ENCODE peak calls at places on chromosome 15, in nine cellular contexts. A, J, K, P, W, Q, X, G and T are unnamed samples.

GRCh38 chr15:90261811-90262210 is 3.7 kb upstream of the NGRN start:
- DNase-seq in A (peak; percentile 92), J (no peak), K (no peak), P (peak; percentile 8), W (no peak), Q (no peak), X (no peak), G (no peak), T (no peak)

GRCh38 chr15:72404356-72404755 is 6.3 kb downstream of the TMEM202 start:
- DNase-seq in A (peak; percentile 70), J (no peak), K (no peak), P (no peak), W (no peak), Q (no peak), X (no peak), G (no peak), T (no peak)

GRCh38 chr15:31498756-31499155 is 172.1 kb downstream of the KLF13 start:
- DNase-seq in A (no peak), J (no peak), K (no peak), P (no peak), W (no peak), Q (no peak), X (no peak), G (no peak), T (no peak)

GRCh38 chr15:78641876-78642275 is 866 bp upstream of the CHRNB4 start:
- DNase-seq in A (no peak), J (no peak), K (peak; percentile 43), P (no peak), W (no peak), Q (no peak), X (no peak), G (no peak), T (no peak)

GRCh38 chr15:51828621-51829359 is 663 bp upstream of the TMOD3 start:
- DNase-seq in A (no peak), J (no peak), K (no peak), P (no peak), W (no peak), Q (peak; percentile 73), X (no peak), G (no peak), T (no peak)

GRCh38 chr15:85128636-85129035 is 147.0 kb downstream of the PDE8A start:
- DNase-seq in A (no peak), J (no peak), K (no peak), P (no peak), W (no peak), Q (no peak), X (no peak), G (no peak), T (no peak)

GRCh38 chr15:74768771-74769342 is 13.0 kb upstream of the CSK start:
- DNase-seq in A (peak; percentile 58), J (peak; percentile 75), K (peak; percentile 81), P (peak; percentile 90), W (no peak), Q (peak; percentile 75), X (no peak), G (no peak), T (peak; percentile 66)

GRCh38 chr15:70158996-70159355 is 61.3 kb upstream of the TLE3 start:
- DNase-seq in A (no peak), J (no peak), K (no peak), P (no peak), W (no peak), Q (no peak), X (no peak), G (no peak), T (no peak)

GRCh38 chr15:66462630-66463029 is 34.9 kb downstream of the SNAPC5 start:
- DNase-seq in A (no peak), J (no peak), K (peak; percentile 43), P (no peak), W (no peak), Q (no peak), X (no peak), G (no peak), T (no peak)

GRCh38 chr15:42457445-42458442 is 33.2 kb downstream of the ZNF106 start:
- DNase-seq in A (peak; percentile 83), J (peak; percentile 44), K (peak; percentile 98), P (no peak), W (peak; percentile 45), Q (no peak), X (peak; percentile 82), G (peak; percentile 82), T (peak; percentile 53)

GRCh38 chr15:76823903-76824302 is 81.2 kb downstream of the SCAPER start:
- DNase-seq in A (no peak), J (no peak), K (no peak), P (no peak), W (no peak), Q (no peak), X (no peak), G (no peak), T (no peak)

GRCh38 chr15:74127954-74128784 is 2.2 kb upstream of the ISLR2 start:
- DNase-seq in A (no peak), J (no peak), K (peak; percentile 50), P (peak; percentile 72), W (no peak), Q (no peak), X (no peak), G (no peak), T (no peak)

GRCh38 chr15:28191832-28192231 is 92.7 kb upstream of the OCA2 start:
- DNase-seq in A (no peak), J (peak; percentile 27), K (peak; percentile 40), P (no peak), W (no peak), Q (no peak), X (no peak), G (no peak), T (peak; percentile 17)

GRCh38 chr15:85579011-85579701 is 198.8 kb downstream of the AKAP13 start:
- DNase-seq in A (peak; percentile 87), J (peak; percentile 77), K (no peak), P (no peak), W (no peak), Q (no peak), X (no peak), G (no peak), T (peak; percentile 81)

GRCh38 chr15:42919794-42920280 is 741 bp downstream of the TTBK2 start:
- DNase-seq in A (peak; percentile 66), J (no peak), K (peak; percentile 39), P (no peak), W (no peak), Q (peak; percentile 22), X (no peak), G (no peak), T (peak; percentile 12)

GRCh38 chr15:71951134-71951533 is 140.8 kb downstream of the NR2E3 start:
- DNase-seq in A (no peak), J (no peak), K (no peak), P (no peak), W (no peak), Q (no peak), X (no peak), G (no peak), T (no peak)

GRCh38 chr15:94375997-94376396 is 144.6 kb downstream of the MCTP2 start:
- DNase-seq in A (no peak), J (no peak), K (peak; percentile 51), P (no peak), W (no peak), Q (no peak), X (no peak), G (no peak), T (no peak)

GRCh38 chr15:57316451-57316850 is 59.9 kb upstream of the CGNL1 start:
- DNase-seq in A (no peak), J (no peak), K (no peak), P (peak; percentile 66), W (no peak), Q (no peak), X (no peak), G (no peak), T (no peak)

GRCh38 chr15:66701422-66702034 is 508 bp upstream of the SMAD6 start:
- DNase-seq in A (no peak), J (peak; percentile 33), K (peak; percentile 53), P (peak; percentile 89), W (no peak), Q (no peak), X (no peak), G (no peak), T (peak; percentile 54)

GRCh38 chr15:77026501-77027110 is 31.7 kb downstream of the PSTPIP1 start:
- DNase-seq in A (no peak), J (no peak), K (no peak), P (peak; percentile 67), W (no peak), Q (no peak), X (no peak), G (peak; percentile 76), T (peak; percentile 3)

GRCh38 chr15:77578641-77579372 is 53.9 kb downstream of the LINGO1 start:
- DNase-seq in A (no peak), J (no peak), K (no peak), P (no peak), W (no peak), Q (no peak), X (no peak), G (no peak), T (no peak)

GRCh38 chr15:76310470-76311070 is 699 bp downstream of the ETFA start:
- DNase-seq in A (peak; percentile 37), J (no peak), K (no peak), P (no peak), W (no peak), Q (no peak), X (no peak), G (no peak), T (no peak)

GRCh38 chr15:70741107-70741511 is 22.2 kb downstream of the UACA start:
- DNase-seq in A (peak; percentile 78), J (peak; percentile 65), K (no peak), P (no peak), W (no peak), Q (no peak), X (no peak), G (no peak), T (peak; percentile 70)

GRCh38 chr15:64731012-64731806 is 44.2 kb downstream of the RBPMS2 start:
- DNase-seq in A (peak; percentile 67), J (peak; percentile 95), K (peak; percentile 96), P (peak; percentile 95), W (peak; percentile 36), Q (peak; percentile 77), X (peak; percentile 69), G (peak; percentile 92), T (peak; percentile 91)
- H3K4me1 ChIP-seq in A (no peaks in the 10 kb centered on the region), J (no peaks in the 10 kb centered on the region), K (peaks cover 17% of the 10 kb centered on the region), P (peaks cover 19% of the 10 kb centered on the region), W (peaks cover 11% of the 10 kb centered on the region), Q (no peaks in the 10 kb centered on the region), X (peaks cover 7% of the 10 kb centered on the region), G (peaks cover 6% of the 10 kb centered on the region), T (peaks cover 7% of the 10 kb centered on the region)

GRCh38 chr15:92745845-92746271 is 90.3 kb upstream of the FAM174B start:
- DNase-seq in A (no peak), J (no peak), K (no peak), P (no peak), W (no peak), Q (no peak), X (no peak), G (no peak), T (no peak)
- TF ChIP-seq POLR2AphosphoS5 in A (no peak), J (no peak), K (no peak), P (no peak), W (no peak), Q (no peak), X (no peak), G (no peak), T (no peak)

GRCh38 chr15:62472616-62473299 is 307.7 kb upstream of the C2CD4B start:
- DNase-seq in A (no peak), J (no peak), K (no peak), P (no peak), W (no peak), Q (no peak), X (no peak), G (no peak), T (peak; percentile 23)
- H3K27ac ChIP-seq in A (no peak overlapping the region), J (peak overlapping the region; percentile 46), K (peak overlapping the region; percentile 78), P (no peak overlapping the region), W (no peak overlapping the region), Q (no peak overlapping the region), X (no peak overlapping the region), G (peak overlapping the region; percentile 42), T (peak overlapping the region; percentile 32)

GRCh38 chr15:33315044-33315443 is 4.3 kb downstream of the RYR3 start:
- DNase-seq in A (no peak), J (no peak), K (peak; percentile 36), P (no peak), W (no peak), Q (no peak), X (no peak), G (no peak), T (no peak)
- H3K4me1 ChIP-seq in A (no peaks in the 10 kb centered on the region), J (no peaks in the 10 kb centered on the region), K (peaks cover 10% of the 10 kb centered on the region), P (peaks cover 14% of the 10 kb centered on the region), W (no peaks in the 10 kb centered on the region), Q (peaks cover 4% of the 10 kb centered on the region), X (peaks cover 4% of the 10 kb centered on the region), G (peaks cover 10% of the 10 kb centered on the region), T (no peaks in the 10 kb centered on the region)